ENCODE peak calls at places on chromosome 1, in four cellular contexts. X is AG04449, M is fibroblast of lung, D is HCT116. Q is an unnamed sample.

GRCh38 chr1:41331546-41331917 is 29.7 kb upstream of the FOXO6 start:
- DNase-seq in D (no peak), M (no peak), X (no peak), Q (no peak)

GRCh38 chr1:36835696-36836095 is 198.6 kb downstream of the GRIK3 start:
- DNase-seq in M (no peak), D (no peak), X (no peak), Q (no peak)

GRCh38 chr1:180092931-180093650 is 61.6 kb upstream of the QSOX1 start:
- DNase-seq in D (no peak), X (no peak), M (no peak), Q (no peak)

GRCh38 chr1:54813479-54814147 is 12.5 kb upstream of the TTC22 start:
- DNase-seq in X (no peak), M (no peak), D (no peak), Q (no peak)

GRCh38 chr1:147494998-147495580 is 46.2 kb upstream of the BCL9 start:
- DNase-seq in D (peak; percentile 72), M (peak; percentile 70), X (no peak), Q (peak; percentile 78)

GRCh38 chr1:110634455-110635281 is 28.5 kb upstream of the KCNA2 start:
- DNase-seq in D (no peak), M (peak; percentile 38), X (no peak), Q (peak; percentile 66)

GRCh38 chr1:58548381-58548780 is 1.9 kb upstream of the OMA1 start:
- DNase-seq in D (no peak), M (no peak), X (no peak), Q (no peak)

GRCh38 chr1:170567214-170567613 is 35.2 kb downstream of the GORAB start:
- DNase-seq in D (no peak), X (no peak), M (no peak), Q (no peak)

GRCh38 chr1:3172431-3173112 is 103.6 kb downstream of the PRDM16 start:
- DNase-seq in D (no peak), M (no peak), X (no peak), Q (no peak)

GRCh38 chr1:51819810-51820209 is 58.7 kb downstream of the NRDC start:
- DNase-seq in X (peak; percentile 3), D (no peak), M (peak; percentile 13), Q (no peak)

GRCh38 chr1:201475121-201475520 is 6.1 kb upstream of the PHLDA3 start:
- DNase-seq in M (peak; percentile 61), D (no peak), X (no peak), Q (no peak)

GRCh38 chr1:160767417-160768294 is 28.3 kb upstream of the LY9 start:
- DNase-seq in D (no peak), M (no peak), X (no peak), Q (no peak)

GRCh38 chr1:229249854-229250644 is 20.9 kb upstream of the RAB4A start:
- DNase-seq in X (no peak), D (no peak), M (no peak), Q (no peak)

GRCh38 chr1:111704776-111705175 is 34.4 kb downstream of the INKA2 start:
- DNase-seq in X (no peak), D (peak; percentile 26), M (peak; percentile 22), Q (no peak)

GRCh38 chr1:21318714-21319159 is 28.5 kb upstream of the ECE1 start:
- DNase-seq in D (no peak), X (no peak), M (peak; percentile 41), Q (no peak)

GRCh38 chr1:223226271-223226670 is 83.2 kb upstream of the TLR5 start:
- DNase-seq in M (no peak), D (no peak), X (no peak), Q (no peak)

GRCh38 chr1:3156936-3157335 is 87.9 kb downstream of the PRDM16 start:
- DNase-seq in M (no peak), X (no peak), D (no peak), Q (no peak)

GRCh38 chr1:208068908-208069307 is 158.0 kb upstream of the CD34 start:
- DNase-seq in M (no peak), X (no peak), D (no peak), Q (no peak)

GRCh38 chr1:214603819-214604252 is 841 bp downstream of the CENPF start:
- DNase-seq in M (no peak), D (no peak), X (no peak), Q (no peak)

GRCh38 chr1:25107643-25108010 is 124.7 kb downstream of the SYF2 start:
- DNase-seq in D (no peak), M (peak; percentile 92), X (peak; percentile 41), Q (no peak)

GRCh38 chr1:47935163-47935562 is 62.0 kb downstream of the TRABD2B start:
- DNase-seq in X (no peak), D (no peak), M (no peak), Q (no peak)

GRCh38 chr1:47930215-47930885 is 66.8 kb downstream of the TRABD2B start:
- DNase-seq in M (no peak), D (no peak), X (no peak), Q (no peak)

GRCh38 chr1:47932744-47933143 is 64.4 kb downstream of the TRABD2B start:
- DNase-seq in D (no peak), M (no peak), X (no peak), Q (no peak)

GRCh38 chr1:47934243-47934805 is 62.9 kb downstream of the TRABD2B start:
- DNase-seq in X (no peak), D (no peak), M (no peak), Q (no peak)

GRCh38 chr1:47931395-47931794 is 65.8 kb downstream of the TRABD2B start:
- DNase-seq in D (peak; percentile 19), X (no peak), M (no peak), Q (peak; percentile 55)
- TF ChIP-seq CTCF in D (peak; percentile 41), X (no peak), M (no peak), Q (peak; percentile 24)

GRCh38 chr1:226107471-226108460 is 45.2 kb downstream of the H3-3A start:
- DNase-seq in D (no peak), M (no peak), X (no peak), Q (no peak)
- TF ChIP-seq CTCF in D (no peak), M (no peak), X (no peak), Q (no peak)

DNA sequence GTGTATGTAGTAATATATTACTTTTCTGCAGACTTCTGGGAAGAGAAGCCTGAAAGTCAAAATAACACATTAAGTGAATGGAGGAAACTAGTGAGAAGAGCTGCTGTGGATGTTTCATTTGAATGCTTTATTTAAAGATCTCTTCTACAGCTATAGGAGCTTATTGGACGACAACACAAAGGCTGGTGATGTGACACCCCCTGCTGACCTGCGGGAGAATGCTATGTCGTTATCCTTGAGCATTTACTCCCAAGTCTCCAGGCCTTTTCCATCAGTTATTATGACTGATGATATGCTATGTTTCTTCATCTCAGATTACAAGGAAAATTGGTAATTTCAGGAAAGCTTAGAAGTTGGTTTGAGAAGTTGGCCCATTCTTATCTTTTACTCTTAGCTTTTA is 22.3 kb upstream of the PLA2G4A start:
- DNase-seq in D (peak; percentile 45), X (no peak), M (peak; percentile 14), Q (peak; percentile 70)
- TF ChIP-seq CTCF in D (peak; percentile 56), X (peak; percentile 12), M (peak; percentile 13), Q (peak; percentile 63)

GRCh38 chr1:33149453-33150190 is 32.2 kb downstream of the TRIM62 start:
- DNase-seq in D (no peak), M (no peak), X (no peak), Q (peak; percentile 82)

GRCh38 chr1:33147275-33147996 is 34.4 kb downstream of the TRIM62 start:
- DNase-seq in X (no peak), M (no peak), D (no peak), Q (no peak)

GRCh38 chr1:33148615-33149014 is 33.2 kb downstream of the TRIM62 start:
- DNase-seq in M (no peak), D (no peak), X (no peak), Q (no peak)

GRCh38 chr1:33146038-33146437 is 35.8 kb downstream of the TRIM62 start:
- DNase-seq in M (no peak), X (no peak), D (no peak), Q (no peak)

GRCh38 chr1:33147997-33148314 is 33.9 kb downstream of the TRIM62 start:
- DNase-seq in M (no peak), D (peak; percentile 26), X (no peak), Q (peak; percentile 24)
- TF ChIP-seq CTCF in M (peak; percentile 66), D (peak; percentile 69), X (peak; percentile 34), Q (no peak)

Q was measured in Calu3.